ENCODE peak calls at places on chromosomes 4 and X, in seven cellular contexts. V, Q, O, Y, F, K and R are unnamed samples.

GRCh38 chrX:46873746-46874145 is 36.9 kb downstream of the RP2 start:
- DNase-seq in Y (no peak), K (no peak), O (peak; percentile 35), F (no peak), V (no peak), Q (no peak), R (no peak)

GRCh38 chrX:19855700-19856381 is 31.6 kb downstream of the SH3KBP1 start:
- DNase-seq in K (no peak), V (no peak), Y (no peak), Q (no peak), F (no peak), O (no peak), R (no peak)

GRCh38 chr4:40043786-40044185 is 12.9 kb upstream of the N4BP2 start:
- DNase-seq in Y (peak; percentile 46), K (no peak), F (no peak), Q (no peak), O (no peak), V (no peak), R (no peak)

GRCh38 chrX:120309873-120310730 is 1.2 kb downstream of the TMEM255A start:
- DNase-seq in K (no peak), V (no peak), Y (no peak), Q (peak; percentile 41), O (peak; percentile 39), F (no peak), R (peak; percentile 43)

GRCh38 chr4:109801895-109802319 is at the start of gene CFI:
- DNase-seq in V (no peak), K (no peak), F (peak; percentile 12), O (peak; percentile 45), Y (no peak), Q (no peak), R (no peak)

GRCh38 chr4:75698162-75698962 is 25.2 kb upstream of the G3BP2 start:
- DNase-seq in O (no peak), V (no peak), K (no peak), F (no peak), Q (no peak), Y (no peak), R (no peak)

GRCh38 chr4:132195181-132195580 is 953.9 kb upstream of the PCDH10 start:
- DNase-seq in Y (no peak), K (no peak), O (peak; percentile 38), Q (no peak), F (no peak), V (no peak), R (no peak)

GRCh38 chr4:23097251-23097650 is 404.5 kb downstream of the GBA3 start:
- DNase-seq in Q (no peak), Y (no peak), V (no peak), O (peak; percentile 48), K (no peak), F (peak; percentile 66), R (no peak)

GRCh38 chr4:122458625-122459024 is 2.1 kb upstream of the IL2 start:
- DNase-seq in Q (no peak), F (peak; percentile 8), Y (no peak), K (no peak), V (no peak), O (peak; percentile 15), R (no peak)

GRCh38 chrX:10106801-10107200 is 50.0 kb upstream of the CLCN4 start:
- DNase-seq in V (no peak), Q (no peak), Y (peak; percentile 87), O (no peak), F (no peak), K (no peak), R (no peak)

GRCh38 chr4:186190456-186191265 is 706 bp upstream of the CYP4V2 start:
- DNase-seq in F (no peak), O (peak; percentile 51), V (peak; percentile 76), Y (peak; percentile 92), K (no peak), Q (no peak), R (peak; percentile 43)

GRCh38 chr4:24169956-24170355 is 280.1 kb upstream of the PPARGC1A start:
- DNase-seq in F (no peak), Y (no peak), V (no peak), Q (no peak), O (no peak), K (no peak), R (no peak)

GRCh38 chr4:2699534-2699933 is 56.6 kb downstream of the TNIP2 start:
- DNase-seq in Q (no peak), V (no peak), O (no peak), K (no peak), Y (no peak), F (no peak), R (no peak)

GRCh38 chr4:176236909-176237308 is 32.1 kb downstream of the ASB5 start:
- DNase-seq in K (no peak), O (peak; percentile 24), V (no peak), Y (no peak), Q (no peak), F (peak; percentile 45), R (no peak)

GRCh38 chr4:622996-623913 is 2.1 kb upstream of the PDE6B start:
- DNase-seq in F (no peak), O (no peak), V (no peak), Y (peak; percentile 60), Q (no peak), K (no peak), R (no peak)

GRCh38 chr4:189096717-189097116 is 844.0 kb upstream of the FRG1 start:
- DNase-seq in Q (no peak), Y (no peak), F (no peak), V (no peak), K (no peak), O (no peak), R (no peak)

GRCh38 chr4:109803924-109804571 is 2.2 kb upstream of the CFI start:
- DNase-seq in F (peak; percentile 36), Y (no peak), V (no peak), K (no peak), O (peak; percentile 64), Q (no peak), R (no peak)

GRCh38 chr4:69881173-69881773 is 21.3 kb upstream of the SULT1E1 start:
- DNase-seq in Q (no peak), V (no peak), F (peak; percentile 46), K (no peak), O (peak; percentile 68), Y (no peak), R (no peak)

GRCh38 chrX:7372843-7373525 is 225.0 kb upstream of the PUDP start:
- DNase-seq in F (peak; percentile 42), O (peak; percentile 78), Q (no peak), V (no peak), K (no peak), Y (no peak), R (no peak)

GRCh38 chrX:118188977-118189376 is 72.4 kb upstream of the KLHL13 start:
- DNase-seq in V (no peak), Q (no peak), Y (no peak), F (no peak), O (no peak), K (no peak), R (no peak)

GRCh38 chrX:129039176-129039575 is 484.1 kb downstream of the SMARCA1 start:
- DNase-seq in V (no peak), Y (no peak), K (no peak), O (no peak), Q (no peak), F (no peak), R (no peak)

GRCh38 chr4:145346081-145346480 is 135.6 kb upstream of the SMAD1 start:
- DNase-seq in Q (no peak), O (no peak), V (no peak), K (no peak), Y (no peak), F (no peak), R (no peak)

GRCh38 chr4:184385705-184386141 is 88.6 kb downstream of the IRF2 start:
- DNase-seq in K (no peak), F (no peak), Y (no peak), Q (no peak), V (no peak), O (no peak), R (no peak)

GRCh38 chr4:173217727-173218126 is 49.1 kb downstream of the GALNT7 start:
- DNase-seq in V (no peak), F (peak; percentile 60), Q (no peak), Y (no peak), O (peak; percentile 48), K (no peak), R (no peak)

DNA sequence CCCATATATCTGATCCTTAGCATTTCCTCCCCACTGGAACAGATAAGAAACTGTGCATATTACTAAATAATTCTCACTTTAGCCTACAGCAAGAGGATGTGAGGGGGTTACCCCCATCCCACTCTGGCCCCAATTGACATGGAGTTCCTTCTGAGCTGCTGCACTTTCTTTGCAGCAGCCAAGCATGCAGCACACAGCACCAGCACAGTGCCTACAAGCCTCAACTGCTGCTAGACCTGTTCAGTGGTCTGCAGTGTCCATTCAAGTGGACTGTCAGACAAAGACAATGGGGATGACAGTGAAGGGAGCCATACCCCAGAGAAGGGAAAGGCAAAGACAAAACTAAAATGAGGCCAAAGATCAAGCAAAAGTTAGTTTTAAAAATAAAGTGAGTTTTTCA is 410.8 kb downstream of the HNRNPD start:
- DNase-seq in V (no peak), Y (no peak), K (no peak), F (no peak), O (no peak), Q (no peak), R (no peak)
- TF ChIP-seq CTCF in V (no peak), Y (no peak), K (no peak), F (no peak), O (no peak), Q (no peak), R (no peak)

GRCh38 chr4:48449151-48449550 is 34.0 kb upstream of the SLC10A4 start:
- DNase-seq in K (no peak), O (no peak), Q (no peak), F (no peak), Y (no peak), V (no peak), R (no peak)

GRCh38 chr4:48439988-48440387 is 43.2 kb upstream of the SLC10A4 start:
- DNase-seq in V (no peak), O (no peak), F (no peak), Y (no peak), Q (no peak), K (no peak), R (no peak)

GRCh38 chr4:48450740-48451139 is 32.4 kb upstream of the SLC10A4 start:
- DNase-seq in O (no peak), V (no peak), Q (no peak), F (no peak), K (no peak), Y (no peak), R (no peak)

GRCh38 chr4:48445704-48446103 is 37.4 kb upstream of the SLC10A4 start:
- DNase-seq in Y (no peak), F (no peak), Q (no peak), K (no peak), O (peak; percentile 53), V (no peak), R (no peak)
- TF ChIP-seq CTCF in Y (peak; percentile 21), F (peak; percentile 36), Q (no peak), K (no peak), O (peak; percentile 23), V (peak; percentile 21), R (peak; percentile 88)

GRCh38 chrX:3950373-3950772 is 236.9 kb upstream of the PRKX start:
- DNase-seq in K (no peak), Q (no peak), O (no peak), V (no peak), F (peak; percentile 16), Y (no peak), R (no peak)
- TF ChIP-seq CTCF in K (no peak), Q (no peak), O (no peak), V (no peak), F (no peak), Y (no peak), R (no peak)

DNA sequence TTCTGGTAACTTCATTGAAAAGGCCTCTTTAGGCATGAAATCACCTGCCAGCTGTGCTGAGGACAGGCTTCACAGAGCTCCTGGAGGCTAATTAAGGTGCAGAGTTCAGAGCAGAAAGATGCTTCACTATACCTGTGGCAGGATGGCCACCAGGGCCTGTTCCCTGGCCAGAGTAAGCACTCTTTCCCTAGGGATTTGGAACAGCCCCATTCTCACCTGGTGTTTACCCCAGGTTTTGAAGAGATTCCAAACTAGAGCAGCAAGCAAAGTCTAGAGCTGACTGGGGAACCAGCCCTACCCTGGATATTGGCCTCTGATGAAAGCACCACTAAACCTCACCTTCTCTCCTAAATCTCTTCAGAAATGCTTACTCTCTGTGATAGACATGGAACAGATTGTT is 148.8 kb downstream of the PDE5A start:
- DNase-seq in F (no peak), V (no peak), O (no peak), Y (no peak), Q (no peak), K (no peak), R (no peak)
- TF ChIP-seq CTCF in F (no peak), V (no peak), O (no peak), Y (no peak), Q (no peak), K (no peak), R (no peak)